ENCODE peak calls at places on chromosomes 3 and 15, in four cellular contexts. F is GM12878, T is HepG2, K is H1. Q is an unnamed sample.

GRCh38 chr3:144097144-144097543 is 125.5 kb downstream of the DIPK2A start:
- DNase-seq in F (no peak), T (no peak), K (no peak), Q (no peak)

GRCh38 chr3:36792342-36792741 is 28.0 kb upstream of the DCLK3 start:
- DNase-seq in F (no peak), T (peak; percentile 30), K (peak; percentile 66), Q (peak; percentile 57)

GRCh38 chr3:37905987-37906674 is 44.5 kb downstream of the CTDSPL start:
- DNase-seq in F (no peak), T (peak; percentile 93), K (no peak), Q (no peak)

GRCh38 chr3:123723527-123724168 is 138.8 kb upstream of the HACD2 start:
- DNase-seq in F (peak; percentile 27), T (peak; percentile 62), K (peak; percentile 76), Q (peak; percentile 53)

GRCh38 chr3:55203006-55203405 is 275.1 kb upstream of the LRTM1 start:
- DNase-seq in F (no peak), T (no peak), K (no peak), Q (no peak)

GRCh38 chr3:37814547-37814946 is 47.1 kb upstream of the CTDSPL start:
- DNase-seq in F (no peak), T (no peak), K (no peak), Q (no peak)

GRCh38 chr3:179929091-179929529 is 107.6 kb downstream of the PEX5L start:
- DNase-seq in F (no peak), T (peak; percentile 35), K (peak; percentile 71), Q (peak; percentile 55)

GRCh38 chr15:57503911-57504598 is 87.6 kb upstream of the MYZAP start:
- DNase-seq in F (no peak), T (no peak), K (no peak), Q (no peak)

GRCh38 chr3:64019271-64019670 is 4.0 kb downstream of the PSMD6 start:
- DNase-seq in F (no peak), T (no peak), K (no peak), Q (no peak)

GRCh38 chr3:52311567-52312119 is 4.5 kb upstream of the DNAH1 start:
- DNase-seq in F (no peak), T (no peak), K (no peak), Q (no peak)

GRCh38 chr3:148643389-148643840 is 54.3 kb upstream of the AGTR1 start:
- DNase-seq in F (no peak), T (no peak), K (no peak), Q (no peak)
- TF ChIP-seq ATF2 in F (no peak), T (no peak), K (no peak), Q (no peak)

GRCh38 chr3:72445827-72446405 is 402.3 kb downstream of the SHQ1 start:
- DNase-seq in F (no peak), T (no peak), K (no peak), Q (no peak)
- TF ChIP-seq KDM1A in F (no peak), T (no peak), K (no peak), Q (no peak)

DNA sequence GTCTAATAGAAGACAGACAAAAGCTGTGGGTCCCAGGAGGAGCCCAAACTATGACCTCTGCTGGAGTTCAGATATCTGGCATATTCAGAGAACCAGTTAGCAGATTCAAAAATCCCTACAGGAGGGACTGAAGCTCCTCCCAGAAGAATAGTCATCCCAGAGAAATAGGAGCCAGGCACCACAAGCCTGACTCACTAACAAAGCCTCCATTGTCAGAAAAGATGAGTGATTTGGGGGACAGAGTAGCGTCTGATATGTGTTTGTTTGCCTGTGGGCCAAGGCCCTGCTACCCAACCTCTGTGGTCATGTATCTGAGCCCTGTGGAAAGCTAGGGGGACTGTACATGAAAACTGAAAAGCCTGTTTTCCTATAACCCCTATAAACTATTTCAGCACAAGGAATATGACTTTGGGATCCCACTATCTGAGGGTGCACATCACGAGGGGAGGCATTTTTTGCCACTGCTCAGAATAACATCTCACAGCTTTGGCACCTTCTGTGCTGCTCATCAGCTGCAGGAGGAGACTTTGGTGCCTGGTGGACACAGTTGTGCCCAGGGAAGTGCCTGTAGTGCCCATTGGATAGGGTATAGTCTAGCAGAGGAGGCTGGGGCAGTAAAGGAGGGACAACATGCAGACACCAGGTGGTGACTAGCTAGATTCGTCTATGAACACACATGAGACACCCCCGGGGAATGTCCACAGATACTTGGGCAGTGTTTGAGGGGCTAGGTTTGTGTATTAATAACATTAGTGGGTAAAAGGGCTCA is 9.7 kb upstream of the LARP6 start:
- DNase-seq in F (no peak), T (peak; percentile 82), K (no peak), Q (no peak)
- TF ChIP-seq HDAC2 in F (no peak), T (no peak), K (no peak), Q (no peak)

DNA sequence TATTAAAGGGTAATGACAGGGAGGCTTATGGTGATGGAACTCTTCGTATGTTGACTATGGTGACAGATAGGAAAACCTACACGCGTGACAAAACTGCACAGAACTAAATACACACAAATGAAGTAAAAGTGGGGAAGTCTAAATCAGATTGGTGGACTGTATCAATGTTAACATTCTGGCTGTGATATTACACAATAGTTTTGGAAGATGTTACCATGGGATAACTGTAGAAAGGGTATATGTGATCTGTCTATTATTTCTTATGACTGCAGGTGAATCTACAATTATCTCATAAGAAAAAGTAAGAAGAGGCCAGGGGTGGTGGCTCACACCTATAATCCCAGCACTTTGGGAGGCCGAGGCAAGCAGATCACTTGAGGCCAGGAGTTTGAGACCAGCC is 9.1 kb downstream of the HIGD2B start:
- DNase-seq in F (no peak), T (no peak), K (no peak), Q (no peak)
- TF ChIP-seq ATF2 in F (no peak), T (no peak), K (no peak), Q (no peak)